ENCODE peak calls at places on chromosomes 16 and 17, in four cellular contexts. W is HepG2, O is K562, B is H1. J is an unnamed sample.

GRCh38 chr16:3235856-3236669 is 1.1 kb upstream of the ZNF200 start:
- DNase-seq in W (no peak), O (peak), B (peak), J (no peak)

GRCh38 chr17:38916771-38917170 is 8.6 kb upstream of the LASP1NB start:
- DNase-seq in W (no peak), O (no peak), B (no peak), J (no peak)

GRCh38 chr16:74226361-74226979 is 70.1 kb upstream of the PSMD7 start:
- DNase-seq in W (no peak), O (peak), B (no peak), J (no peak)

GRCh38 chr17:71110326-71110725 is 941.0 kb downstream of the KCNJ2 start:
- DNase-seq in W (no peak), O (no peak), B (no peak), J (no peak)

GRCh38 chr16:22813223-22813945 is 578 bp upstream of the HS3ST2 start:
- DNase-seq in W (peak), O (peak), B (peak), J (no peak)

GRCh38 chr16:26795184-26795583 is 271.5 kb upstream of the C16orf82 start:
- DNase-seq in W (no peak), O (peak), B (no peak), J (no peak)

GRCh38 chr16:54193656-54194007 is 93.0 kb downstream of the IRX3 start:
- DNase-seq in W (peak), O (peak), B (peak), J (peak)

GRCh38 chr16:87694441-87695125 is 71.2 kb downstream of the KLHDC4 start:
- DNase-seq in W (no peak), O (no peak), B (no peak), J (no peak)

GRCh38 chr17:12133183-12133582 is 112.5 kb downstream of the MAP2K4 start:
- DNase-seq in W (no peak), O (no peak), B (no peak), J (no peak)

GRCh38 chr17:45980855-45981254 is 18.2 kb upstream of the STH start:
- DNase-seq in W (no peak), O (no peak), B (no peak), J (no peak)

GRCh38 chr17:55458977-55459376 is 37.3 kb upstream of the MMD start:
- DNase-seq in W (no peak), O (no peak), B (no peak), J (no peak)

GRCh38 chr16:8646271-8646670 is 24.8 kb downstream of the METTL22 start:
- DNase-seq in W (no peak), O (no peak), B (no peak), J (no peak)

GRCh38 chr17:78284146-78284545 is 52.7 kb downstream of the TMEM235 start:
- DNase-seq in W (no peak), O (no peak), B (no peak), J (no peak)

GRCh38 chr17:77887464-77888241 is 70.8 kb upstream of the TNRC6C start:
- DNase-seq in W (peak), O (peak), B (no peak), J (no peak)

DNA sequence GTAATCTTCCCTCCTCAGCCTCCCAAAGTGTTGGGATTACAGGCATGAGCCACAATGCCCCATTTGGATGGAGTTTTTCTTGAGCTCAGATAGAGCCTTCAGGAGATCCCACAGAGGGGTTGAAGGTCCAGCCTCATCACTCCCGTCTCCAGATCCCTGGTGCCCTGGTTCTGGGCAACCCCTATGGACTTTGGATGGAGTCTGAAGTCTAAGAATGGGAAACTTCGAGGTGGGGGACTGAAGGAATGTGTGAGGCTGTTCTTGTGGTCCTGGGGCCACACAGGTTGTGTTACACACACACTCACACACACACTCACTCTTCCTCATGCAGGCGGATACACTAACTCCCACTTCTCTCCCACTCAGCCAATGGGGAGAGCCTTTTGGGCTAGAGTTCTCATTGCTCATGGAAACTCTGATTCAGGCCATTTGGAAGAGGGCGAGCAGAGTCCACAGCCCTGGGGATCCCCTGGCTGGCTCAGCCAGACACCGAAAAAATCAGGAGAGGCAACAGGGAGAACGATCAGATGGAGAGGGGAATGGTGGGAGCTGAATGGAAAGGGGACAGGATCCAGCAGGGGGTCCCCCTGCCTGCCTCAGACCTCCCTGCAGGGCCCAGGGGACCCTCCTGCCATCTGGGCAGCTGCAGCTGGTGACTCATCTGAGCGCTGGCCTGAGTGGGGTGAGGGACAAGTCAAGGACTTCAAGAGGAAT is 9.0 kb downstream of the IGFBP4 start:
- DNase-seq in W (no peak), O (no peak), B (no peak), J (no peak)
- TF ChIP-seq POLR2AphosphoS5 in W (no peak), O (no peak), B (no peak), J (no peak)

DNA sequence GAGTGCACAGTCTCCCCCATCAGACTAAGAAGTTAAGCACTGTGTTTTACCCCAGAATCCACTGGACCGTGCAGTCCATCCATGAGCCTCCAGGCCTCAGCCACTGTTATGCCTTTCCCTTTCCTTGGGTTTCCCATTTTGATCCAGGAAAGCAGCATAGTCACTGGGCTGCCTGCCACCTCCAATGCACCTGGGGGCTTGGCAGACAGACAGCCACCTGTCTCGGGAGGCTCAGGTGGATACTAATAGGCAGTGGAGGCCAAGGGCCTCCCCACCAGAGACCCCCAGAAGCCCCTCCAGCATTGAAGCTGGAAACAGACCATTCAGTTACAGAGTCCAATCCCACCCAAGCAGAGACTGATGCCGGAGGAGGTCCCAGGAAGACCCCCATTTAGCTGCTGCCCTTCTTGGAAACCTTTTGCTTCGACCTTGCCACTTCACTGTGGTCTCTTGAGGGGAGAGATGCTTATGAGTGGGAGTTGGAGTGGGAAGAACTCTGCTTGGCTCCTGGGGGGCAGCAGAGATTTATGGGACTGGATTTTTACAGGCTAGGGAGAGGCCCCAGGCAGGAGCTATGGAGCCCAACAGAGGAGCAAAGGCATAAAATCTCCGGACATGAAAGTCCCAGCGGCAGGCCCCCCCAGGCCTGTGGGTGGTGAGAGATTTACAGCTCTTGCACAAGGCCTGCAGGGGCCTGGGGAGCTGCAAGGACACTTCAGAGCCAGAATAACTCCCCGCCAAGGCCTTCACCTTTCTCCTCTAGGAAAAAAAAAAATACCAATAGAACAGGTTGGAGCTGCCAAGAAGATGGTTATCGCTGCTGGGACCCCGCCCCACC is 12.2 kb upstream of the SP2 start:
- DNase-seq in W (no peak), O (no peak), B (no peak), J (no peak)
- TF ChIP-seq BRCA1 in W (no peak), O (no peak), B (no peak), J (no peak)

GRCh38 chr17:32608267-32608666 is 121.5 kb downstream of the CDK5R1 start:
- DNase-seq in W (no peak), O (no peak), B (no peak), J (no peak)
- TF ChIP-seq POLR2AphosphoS5 in W (no peak), O (no peak), B (no peak), J (no peak)

DNA sequence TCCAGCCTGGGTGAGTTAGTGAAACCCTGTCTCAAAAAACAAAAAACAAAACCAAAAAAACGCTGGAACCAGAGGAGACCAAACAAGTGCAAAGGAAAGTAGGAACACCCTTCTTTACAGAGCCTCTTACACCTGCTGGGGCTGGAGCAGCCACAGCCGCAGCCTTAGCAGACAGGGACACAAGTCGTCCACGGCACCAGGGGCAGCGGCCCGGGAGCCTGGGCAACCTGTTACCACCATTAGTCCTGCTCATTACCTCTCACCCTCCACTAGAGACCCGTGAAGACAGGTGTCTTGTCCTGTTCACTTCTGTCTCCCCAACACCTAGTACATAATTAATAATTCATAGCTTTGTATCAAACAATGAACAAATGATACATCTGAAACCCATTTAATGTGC is 83.6 kb downstream of the C16orf78 start:
- DNase-seq in W (no peak), O (no peak), B (peak), J (no peak)
- TF ChIP-seq BRCA1 in W (no peak), O (no peak), B (no peak), J (no peak)

DNA sequence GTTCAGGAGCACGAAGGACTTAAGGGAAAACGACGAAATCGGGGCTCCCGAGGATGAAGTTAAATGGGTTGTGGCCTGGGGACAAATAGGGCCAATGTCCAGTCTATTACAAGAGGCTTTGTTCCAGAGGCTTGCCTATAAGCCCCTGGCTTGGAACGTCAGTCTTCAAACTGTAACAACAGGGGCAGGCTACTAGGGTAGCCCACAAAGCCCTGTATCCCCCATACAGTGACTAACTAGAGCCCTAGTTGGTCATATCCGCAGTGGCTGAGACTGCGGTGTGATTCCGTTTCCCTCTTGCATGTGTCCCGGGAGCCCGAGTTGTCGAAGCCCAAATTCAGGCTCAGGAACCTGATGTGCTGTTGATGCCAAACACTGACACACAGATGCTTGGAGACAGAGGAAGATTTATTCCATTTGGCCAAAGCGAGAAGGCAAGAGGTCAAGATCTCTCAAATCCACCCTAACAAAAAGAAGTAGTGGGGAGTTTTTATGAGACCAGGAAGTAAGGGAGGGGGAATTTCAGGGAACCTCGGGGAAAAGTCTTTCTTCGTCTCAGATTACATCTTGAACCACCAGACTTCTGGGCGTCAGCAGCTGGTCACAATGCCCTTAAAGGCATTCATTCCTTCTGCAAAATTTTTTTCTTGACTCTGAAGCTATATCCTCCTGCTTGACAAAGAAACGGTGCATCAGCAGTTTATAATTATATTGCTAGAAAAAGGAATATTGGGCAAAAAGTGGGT is 760 bp downstream of the SLFN5 start:
- DNase-seq in W (no peak), O (no peak), B (peak), J (no peak)
- TF ChIP-seq POLR2AphosphoS5 in W (no peak), O (no peak), B (no peak), J (no peak)

GRCh38 chr17:80083136-80083661 is 18.2 kb upstream of the GAA start:
- DNase-seq in W (no peak), O (no peak), B (no peak), J (no peak)

GRCh38 chr17:80082403-80083135 is 18.8 kb upstream of the GAA start:
- DNase-seq in W (peak), O (peak), B (peak), J (no peak)

GRCh38 chr17:80084773-80085172 is 16.6 kb upstream of the GAA start:
- DNase-seq in W (no peak), O (no peak), B (no peak), J (no peak)

GRCh38 chr17:80081596-80081995 is 19.8 kb upstream of the GAA start:
- DNase-seq in W (no peak), O (no peak), B (no peak), J (no peak)

GRCh38 chr17:80080081-80080480 is 21.3 kb upstream of the GAA start:
- DNase-seq in W (no peak), O (no peak), B (no peak), J (no peak)
- TF ChIP-seq BRCA1 in W (no peak), O (no peak), B (no peak), J (no peak)

GRCh38 chr16:56931253-56931768 is 631 bp upstream of the HERPUD1 start:
- DNase-seq in W (no peak), O (peak), B (peak), J (peak)

GRCh38 chr16:56933266-56933619 is 1.3 kb downstream of the HERPUD1 start:
- DNase-seq in W (no peak), O (no peak), B (no peak), J (no peak)

GRCh38 chr16:56931769-56932587 is at the start of gene HERPUD1:
- DNase-seq in W (peak), O (peak), B (peak), J (peak)

GRCh38 chr16:56933828-56934598 is 2.1 kb downstream of the HERPUD1 start:
- DNase-seq in W (no peak), O (no peak), B (no peak), J (no peak)

DNA sequence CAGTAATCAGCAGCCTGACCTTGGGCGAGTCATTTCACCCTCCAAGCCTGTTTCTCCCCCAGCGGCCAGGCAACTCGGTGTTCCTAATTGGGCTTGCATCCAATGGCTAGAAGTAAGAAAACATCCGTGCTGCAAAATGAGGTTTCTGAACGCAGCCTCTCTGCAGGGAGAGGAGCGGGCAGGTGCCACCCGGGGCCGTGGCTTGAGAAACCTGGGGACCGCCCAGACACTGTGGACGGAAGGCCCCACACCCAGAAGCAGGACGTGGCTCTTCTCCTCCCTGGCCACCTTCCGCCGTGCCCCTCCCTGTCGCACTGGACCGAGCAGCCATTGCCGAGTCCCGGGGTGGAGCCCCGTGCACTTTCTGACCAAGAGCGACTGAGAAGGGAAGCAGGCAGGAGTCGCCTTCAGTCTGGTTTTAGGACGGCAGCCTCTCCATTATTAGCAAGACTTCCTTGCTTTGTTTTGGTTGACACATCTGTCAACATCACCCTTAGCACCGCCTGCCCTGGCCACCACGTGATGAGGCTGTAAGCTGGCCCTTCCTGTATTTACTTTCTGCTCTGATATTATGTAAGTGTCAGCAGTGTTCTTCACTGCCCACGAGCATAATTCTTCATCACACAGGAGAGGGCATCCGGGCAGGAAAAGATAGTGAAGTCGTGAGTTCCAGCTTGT is 785 bp downstream of the HERPUD1 start:
- DNase-seq in W (peak), O (peak), B (peak), J (no peak)
- TF ChIP-seq POLR2AphosphoS5 in W (peak), O (no peak), B (no peak), J (peak)

GRCh38 chr16:14020141-14020540 is 51.0 kb upstream of the MRTFB start:
- DNase-seq in W (peak), O (no peak), B (no peak), J (no peak)

GRCh38 chr16:14026572-14026971 is 44.5 kb upstream of the MRTFB start:
- DNase-seq in W (no peak), O (no peak), B (no peak), J (no peak)

GRCh38 chr16:14029658-14030057 is 41.5 kb upstream of the MRTFB start:
- DNase-seq in W (no peak), O (no peak), B (no peak), J (no peak)

GRCh38 chr16:14028207-14028606 is 42.9 kb upstream of the MRTFB start:
- DNase-seq in W (no peak), O (no peak), B (no peak), J (no peak)

DNA sequence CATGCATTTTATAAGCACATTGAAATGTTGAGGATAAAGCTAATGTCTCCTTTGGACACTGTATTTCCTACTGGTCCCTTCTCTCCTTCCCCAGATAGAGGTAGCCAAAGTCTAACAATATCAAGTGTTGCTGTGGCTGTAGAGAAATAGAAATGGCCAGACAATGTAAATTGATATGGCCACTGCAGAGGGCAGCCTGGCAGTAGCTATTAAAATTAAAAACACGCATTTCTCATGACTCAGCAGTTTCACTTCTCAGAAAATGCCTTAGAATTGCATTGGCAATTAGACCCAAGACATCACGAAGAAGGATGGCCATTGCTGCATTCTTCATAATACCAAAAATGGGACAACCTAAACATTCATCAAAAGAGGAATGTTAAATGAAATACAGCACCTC is 46.8 kb upstream of the MRTFB start:
- DNase-seq in W (no peak), O (no peak), B (no peak), J (no peak)
- TF ChIP-seq BRCA1 in W (no peak), O (no peak), B (no peak), J (no peak)

J was measured in GM12878.